ENCODE peak calls at places on chromosomes 11 and 22, in five cellular contexts. G is mesenchymal stem cell, R is IMR-90, I is neuronal stem cell, C is H1. N is an unnamed sample.

GRCh38 chr11:22471405-22471804 is 133.2 kb downstream of the SLC17A6 start:
- DNase-seq in G (no peak), R (no peak), I (no peak), C (no peak), N (no peak)

GRCh38 chr11:114099392-114100178 is 40.1 kb downstream of the ZBTB16 start:
- DNase-seq in G (peak), R (no peak), I (no peak), C (no peak), N (no peak)

GRCh38 chr22:26671317-26672059 is 14.1 kb downstream of the MIAT start:
- DNase-seq in G (no peak), R (no peak), I (no peak), C (no peak), N (no peak)

GRCh38 chr22:40107756-40108437 is 69.8 kb upstream of the TNRC6B start:
- DNase-seq in G (peak), R (peak), I (no peak), C (no peak), N (no peak)

GRCh38 chr11:124072147-124072546 is 31.0 kb upstream of the OR10G7 start:
- DNase-seq in G (no peak), R (no peak), I (no peak), C (no peak), N (no peak)

GRCh38 chr11:28343304-28344233 is 235.4 kb downstream of the METTL15 start:
- DNase-seq in G (peak), R (peak), I (no peak), C (no peak), N (no peak)

GRCh38 chr11:41175304-41175972 is 284.0 kb downstream of the LRRC4C start:
- DNase-seq in G (no peak), R (no peak), I (no peak), C (no peak), N (no peak)

GRCh38 chr11:75513250-75513649 is 12.5 kb downstream of the GDPD5 start:
- DNase-seq in G (no peak), R (peak), I (no peak), C (no peak), N (no peak)

GRCh38 chr11:33721984-33722383 is 14.2 kb downstream of the CD59 start:
- DNase-seq in G (no peak), R (no peak), I (no peak), C (no peak), N (no peak)

GRCh38 chr11:72718101-72718501 is 34.1 kb downstream of the ARAP1 start:
- DNase-seq in G (no peak), R (no peak), I (no peak), C (no peak), N (no peak)

GRCh38 chr22:50260801-50261614 is 475 bp downstream of the MAPK12 start:
- DNase-seq in G (peak), R (peak), I (no peak), C (no peak), N (no peak)

GRCh38 chr22:30423296-30423958 is 2.1 kb upstream of the MTFP1 start:
- DNase-seq in G (no peak), R (no peak), I (no peak), C (no peak), N (no peak)

GRCh38 chr11:72634016-72634415 is 40.2 kb downstream of the PDE2A start:
- DNase-seq in G (no peak), R (no peak), I (no peak), C (no peak), N (no peak)

GRCh38 chr11:17645190-17645970 is 74.0 kb upstream of the MYOD1 start:
- DNase-seq in G (no peak), R (no peak), I (no peak), C (no peak), N (no peak)

GRCh38 chr11:74288911-74289310 is 22.5 kb downstream of the P4HA3 start:
- DNase-seq in G (no peak), R (no peak), I (no peak), C (no peak), N (no peak)

GRCh38 chr11:76768091-76769047 is 14.8 kb upstream of the TSKU start:
- DNase-seq in G (peak), R (no peak), I (no peak), C (no peak), N (no peak)

GRCh38 chr11:95330332-95330731 is 99.3 kb upstream of the SESN3 start:
- DNase-seq in G (no peak), R (no peak), I (no peak), C (no peak), N (no peak)

GRCh38 chr11:78351193-78351592 is 66.4 kb downstream of the GAB2 start:
- DNase-seq in G (no peak), R (no peak), I (no peak), C (no peak), N (no peak)

GRCh38 chr11:61688368-61689163 is 8.4 kb downstream of the DAGLA start:
- DNase-seq in G (no peak), R (no peak), I (no peak), C (no peak), N (peak)

GRCh38 chr11:13874596-13874995 is 87.9 kb upstream of the SPON1 start:
- DNase-seq in G (no peak), R (no peak), I (no peak), C (no peak), N (no peak)

GRCh38 chr22:46149493-46149997 is 781 bp upstream of the PPARA start:
- DNase-seq in G (peak), R (no peak), I (peak), C (no peak), N (peak)

GRCh38 chr11:46722566-46723358 is 3.7 kb downstream of the F2 start:
- DNase-seq in G (no peak), R (no peak), I (no peak), C (no peak), N (no peak)

DNA sequence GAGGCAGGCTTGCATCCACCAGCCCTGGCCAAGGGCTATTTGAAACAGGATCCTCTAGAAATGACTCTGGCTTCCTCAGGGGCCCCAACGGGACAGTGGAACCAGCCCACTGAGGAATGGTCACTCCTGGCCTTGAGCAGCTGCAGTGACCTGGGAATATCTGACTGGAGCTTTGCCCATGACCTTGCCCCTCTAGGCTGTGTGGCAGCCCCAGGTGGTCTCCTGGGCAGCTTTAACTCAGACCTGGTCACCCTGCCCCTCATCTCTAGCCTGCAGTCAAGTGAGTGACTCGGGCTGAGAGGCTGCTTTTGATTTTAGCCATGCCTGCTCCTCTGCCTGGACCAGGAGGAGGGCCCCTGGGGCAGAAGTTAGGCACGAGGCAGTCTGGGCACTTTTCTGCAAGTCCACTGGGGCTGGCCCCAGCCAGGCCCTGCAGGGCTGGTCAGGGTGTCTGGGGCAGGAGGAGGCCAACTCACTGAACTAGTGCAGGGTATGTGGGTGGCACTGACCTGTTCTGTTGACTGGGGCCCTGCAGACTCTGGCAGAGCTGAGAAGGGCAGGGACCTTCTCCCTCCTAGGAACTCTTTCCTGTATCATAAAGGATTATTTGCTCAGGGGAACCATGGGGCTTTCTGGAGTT is 13.3 kb downstream of the IL10RA start:
- DNase-seq in G (no peak), R (no peak), I (no peak), C (no peak), N (no peak)
- H4K8ac ChIP-seq in G (no peak), R (no peak), I (no peak), C (peak), N (no peak)

GRCh38 chr11:24679686-24680318 is 182.9 kb downstream of the LUZP2 start:
- DNase-seq in G (no peak), R (peak), I (no peak), C (peak), N (no peak)

GRCh38 chr11:24683578-24683977 is 186.7 kb downstream of the LUZP2 start:
- DNase-seq in G (no peak), R (no peak), I (no peak), C (no peak), N (no peak)

DNA sequence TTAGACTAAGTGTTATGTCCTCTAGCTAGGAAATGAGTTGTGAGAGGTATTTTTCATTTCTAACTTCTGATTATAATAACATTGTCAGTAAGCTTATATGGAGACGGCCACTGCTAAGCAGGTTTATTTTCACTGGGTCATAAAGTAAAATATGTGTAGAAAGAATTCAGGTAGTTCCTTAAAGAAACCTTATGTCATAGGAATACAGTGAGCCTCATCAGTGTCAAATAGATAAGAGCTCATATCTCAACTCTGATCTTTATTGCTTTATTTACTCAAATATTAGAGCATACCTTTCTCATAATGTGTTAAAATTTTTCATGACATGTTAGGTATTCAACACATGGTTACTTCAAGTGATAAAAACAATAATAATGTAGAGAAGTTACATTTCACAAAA is 182.1 kb downstream of the LUZP2 start:
- DNase-seq in G (no peak), R (no peak), I (no peak), C (no peak), N (no peak)
- H3K27ac ChIP-seq in G (no peak), R (no peak), I (no peak), C (no peak), N (no peak)

DNA sequence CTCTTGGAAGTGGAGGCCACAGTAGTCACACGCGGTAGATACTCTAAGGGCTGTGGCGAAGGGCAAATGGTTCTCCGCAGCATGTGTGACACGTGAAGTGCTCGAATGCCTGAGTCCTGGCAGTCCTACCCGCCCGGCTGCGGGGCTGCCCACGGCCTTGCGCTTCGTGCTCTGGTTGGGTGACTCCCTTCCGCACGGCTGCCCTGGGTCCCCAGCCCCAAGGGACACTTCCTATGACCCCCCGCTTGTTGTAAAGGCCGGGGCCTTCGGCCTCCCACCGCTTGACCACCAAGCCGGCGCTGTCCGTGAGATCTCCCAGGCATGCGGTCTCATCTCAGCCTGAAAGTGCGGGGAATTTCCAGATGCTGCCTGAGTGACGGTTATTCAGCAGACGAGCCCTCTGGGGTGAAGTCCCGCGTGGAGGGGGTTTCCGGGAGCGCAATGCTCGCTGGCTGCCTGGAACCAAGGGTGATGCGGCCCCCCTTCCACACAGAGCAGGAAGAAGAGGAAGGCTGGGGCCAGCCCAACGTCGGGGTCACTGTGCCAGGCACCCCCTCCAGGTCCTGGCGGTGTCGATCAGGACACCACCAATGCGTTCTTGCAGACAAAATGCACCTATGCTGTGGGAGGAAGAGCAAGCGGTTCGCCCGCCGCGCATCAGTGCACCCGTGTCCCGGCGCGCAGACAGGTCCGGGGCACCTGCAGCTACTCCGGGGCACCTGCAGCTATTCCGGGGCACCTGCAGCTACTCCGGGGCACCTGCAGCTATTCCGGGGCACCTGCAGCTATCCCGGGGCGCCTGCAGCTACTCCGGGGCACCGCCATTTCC is 171.2 kb downstream of the OPCML start:
- DNase-seq in G (no peak), R (no peak), I (no peak), C (no peak), N (no peak)
- H2AFZ ChIP-seq in G (no peak), R (no peak), I (no peak), C (no peak), N (no peak)

GRCh38 chr11:57744386-57744785 is 3.1 kb downstream of the SELENOH start:
- DNase-seq in G (no peak), R (no peak), I (no peak), C (no peak), N (no peak)

GRCh38 chr11:57746920-57747319 is 4.7 kb downstream of the BTBD18 start:
- DNase-seq in G (no peak), R (no peak), I (no peak), C (no peak), N (no peak)

GRCh38 chr11:57745206-57745605 is 3.9 kb downstream of the SELENOH start:
- DNase-seq in G (no peak), R (no peak), I (no peak), C (no peak), N (no peak)

GRCh38 chr11:57742087-57742452 is 779 bp downstream of the SELENOH start:
- DNase-seq in G (no peak), R (no peak), I (no peak), C (no peak), N (no peak)

DNA sequence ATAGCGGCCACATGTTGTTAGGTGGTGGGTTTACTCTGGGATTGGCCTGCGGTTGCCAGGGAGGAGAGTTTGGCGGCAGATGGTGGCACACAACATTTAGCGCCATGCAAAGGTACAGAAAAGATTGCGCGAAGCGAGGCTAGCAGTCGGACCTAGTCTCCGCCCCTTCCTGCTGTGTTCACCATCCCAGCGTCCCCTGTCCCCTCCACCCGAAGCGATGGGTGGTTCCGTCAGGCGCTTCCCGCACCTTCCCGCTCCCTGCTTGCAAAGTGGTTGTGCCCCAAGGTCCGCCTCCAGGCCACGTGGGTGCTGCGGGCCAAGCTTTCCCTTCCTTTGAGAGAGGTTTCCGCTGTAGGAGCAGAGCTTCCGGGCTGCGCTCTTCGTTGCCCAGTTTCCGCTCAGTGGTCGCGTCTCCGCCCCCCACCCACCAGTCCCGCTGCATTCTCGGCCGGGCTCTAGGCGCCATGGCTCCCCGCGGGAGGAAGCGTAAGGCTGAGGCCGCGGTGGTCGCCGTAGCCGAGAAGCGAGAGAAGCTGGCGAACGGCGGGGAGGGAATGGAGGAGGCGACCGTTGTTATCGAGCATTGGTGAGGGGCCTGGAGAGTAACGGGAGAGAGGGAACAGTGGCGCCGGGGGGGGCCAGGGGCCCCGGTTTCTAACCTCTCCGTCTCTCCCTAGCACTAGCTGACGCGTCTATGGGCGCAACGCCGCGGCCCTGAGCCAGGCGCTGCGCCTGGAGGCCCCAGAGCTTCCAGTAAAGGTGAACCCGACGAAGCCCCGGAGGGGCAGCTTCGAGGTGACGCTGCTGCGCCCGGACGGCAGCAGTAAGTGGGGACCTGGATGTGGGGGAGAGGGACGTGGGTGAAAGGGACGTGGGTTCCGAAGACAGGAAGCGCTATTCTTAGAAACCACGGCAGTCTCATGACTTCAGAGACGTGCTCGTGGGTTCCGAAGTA is at the start of gene SELENOH:
- DNase-seq in G (peak), R (peak), I (peak), C (peak), N (peak)
- H4K8ac ChIP-seq in G (peak), R (peak), I (no peak), C (peak), N (no peak)

GRCh38 chr11:119726150-119726553 is 2.8 kb downstream of the NECTIN1 start:
- DNase-seq in G (no peak), R (no peak), I (no peak), C (no peak), N (no peak)

GRCh38 chr11:119727523-119728081 is 1.4 kb downstream of the NECTIN1 start:
- DNase-seq in G (peak), R (no peak), I (peak), C (no peak), N (peak)

GRCh38 chr11:119724956-119725355 is 4.0 kb downstream of the NECTIN1 start:
- DNase-seq in G (no peak), R (no peak), I (no peak), C (no peak), N (no peak)

GRCh38 chr11:119728226-119728626 is 774 bp downstream of the NECTIN1 start:
- DNase-seq in G (peak), R (no peak), I (peak), C (no peak), N (no peak)

DNA sequence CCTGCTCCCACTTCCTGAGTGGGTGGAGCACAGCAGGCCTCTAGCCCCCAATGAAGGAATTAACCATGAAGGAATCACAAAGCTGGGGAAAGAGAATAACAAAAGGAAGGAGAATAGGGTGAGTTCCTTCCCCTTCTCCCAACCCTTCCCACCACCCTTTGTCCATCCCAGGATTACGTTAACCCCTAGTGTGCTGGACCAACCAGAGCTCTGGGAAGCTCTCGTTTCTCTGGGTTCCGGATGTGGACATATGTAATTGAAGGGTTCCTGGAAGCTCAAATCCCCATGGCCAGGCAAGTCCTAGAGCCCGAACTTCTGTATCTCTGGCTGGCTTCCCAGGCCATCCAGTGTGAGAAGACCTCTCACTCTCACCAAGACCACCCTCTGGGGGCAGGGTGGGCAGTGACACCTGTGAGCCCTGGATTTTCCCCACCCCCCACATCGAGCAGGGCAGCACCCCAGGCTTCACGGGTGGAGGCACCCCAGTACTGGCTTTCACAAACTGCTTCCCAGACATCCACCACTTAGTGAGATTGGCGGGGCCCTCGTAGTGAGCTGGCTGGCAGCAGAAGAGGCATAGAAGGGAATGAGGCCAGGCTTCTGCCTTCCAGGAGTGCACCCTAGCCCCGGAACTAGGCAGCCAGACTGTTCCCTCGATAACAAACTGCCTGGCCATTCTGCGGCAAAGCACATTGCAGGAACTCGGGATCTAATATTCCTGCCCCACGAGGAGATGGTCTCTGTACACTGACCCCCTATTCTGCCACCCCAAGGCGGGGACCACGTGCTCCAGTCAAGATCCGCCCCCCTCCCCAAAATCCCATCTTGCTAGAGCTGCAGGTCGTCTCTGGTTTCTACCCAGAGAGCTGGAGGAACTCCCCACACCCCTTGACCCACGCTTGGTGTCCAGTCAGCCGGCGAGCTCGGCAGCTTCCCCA is 2.1 kb downstream of the NECTIN1 start:
- DNase-seq in G (no peak), R (no peak), I (peak), C (no peak), N (peak)
- H3K27ac ChIP-seq in G (no peak), R (no peak), I (peak), C (peak), N (no peak)

GRCh38 chr11:71370895-71371673 is 77.1 kb downstream of the DHCR7 start:
- DNase-seq in G (no peak), R (no peak), I (no peak), C (no peak), N (peak)
- H2AFZ ChIP-seq in G (no peak), R (no peak), I (no peak), C (no peak), N (no peak)

N was measured in H9.